ENCODE peak calls at places on chromosome 11, in five cellular contexts. One of them, this sample, is unnamed.

GRCh38 chr11:123362941-123363340 is 67.1 kb upstream of the GRAMD1B start:
- DNase-seq in SJSA1: no peak
- DNase-seq in colonic mucosa: no peak
- DNase-seq in T-cell: no peak
- DNase-seq in effector memory CD8-positive, alpha-beta T cell: no peak
- DNase-seq in this sample: no peak

GRCh38 chr11:130588471-130588870 is 140.0 kb downstream of the ADAMTS15 start:
- DNase-seq in SJSA1: no peak
- DNase-seq in colonic mucosa: no peak
- DNase-seq in T-cell: no peak
- DNase-seq in effector memory CD8-positive, alpha-beta T cell: no peak
- DNase-seq in this sample: peak

GRCh38 chr11:1455032-1455762 is 31.4 kb downstream of the MOB2 start:
- DNase-seq in SJSA1: no peak
- DNase-seq in colonic mucosa: no peak
- DNase-seq in T-cell: no peak
- DNase-seq in effector memory CD8-positive, alpha-beta T cell: no peak
- DNase-seq in this sample: no peak

GRCh38 chr11:6607190-6607635 is 3.6 kb downstream of the ILK start:
- DNase-seq in SJSA1: no peak
- DNase-seq in colonic mucosa: peak
- DNase-seq in T-cell: no peak
- DNase-seq in effector memory CD8-positive, alpha-beta T cell: no peak
- DNase-seq in this sample: no peak

GRCh38 chr11:119742263-119742861 is 13.4 kb upstream of the NECTIN1 start:
- DNase-seq in SJSA1: no peak
- DNase-seq in colonic mucosa: peak
- DNase-seq in T-cell: peak
- DNase-seq in effector memory CD8-positive, alpha-beta T cell: no peak
- DNase-seq in this sample: no peak

GRCh38 chr11:105202844-105203548 is 63.4 kb upstream of the CARD18 start:
- DNase-seq in SJSA1: no peak
- DNase-seq in colonic mucosa: peak
- DNase-seq in T-cell: no peak
- DNase-seq in effector memory CD8-positive, alpha-beta T cell: no peak
- DNase-seq in this sample: peak

GRCh38 chr11:46916251-46916650 is 2.1 kb downstream of the LRP4 start:
- DNase-seq in SJSA1: no peak
- DNase-seq in colonic mucosa: no peak
- DNase-seq in T-cell: no peak
- DNase-seq in effector memory CD8-positive, alpha-beta T cell: no peak
- DNase-seq in this sample: no peak

GRCh38 chr11:130159657-130160459 is at the start of gene ST14:
- DNase-seq in SJSA1: no peak
- DNase-seq in colonic mucosa: peak
- DNase-seq in T-cell: no peak
- DNase-seq in effector memory CD8-positive, alpha-beta T cell: no peak
- DNase-seq in this sample: no peak